ENCODE peak calls at places on chromosomes 2 and 18, in four cellular contexts. U is GM12878, J is HL-60, L is K562. O is an unnamed sample.

GRCh38 chr2:52939250-52939649 is 828.4 kb upstream of the CHAC2 start:
- DNase-seq in J (no peak), U (no peak), L (no peak), O (no peak)

GRCh38 chr2:42116195-42117181 is 52.7 kb upstream of the EML4 start:
- DNase-seq in U (no peak), L (no peak), J (no peak), O (no peak)

GRCh38 chr2:121699421-121700328 is 37.0 kb downstream of the NIFK start:
- DNase-seq in L (peak; percentile 28), J (peak; percentile 96), U (peak; percentile 60), O (peak; percentile 64)

GRCh38 chr2:145158051-145158586 is 638.2 kb upstream of the ZEB2 start:
- DNase-seq in J (peak; percentile 11), L (no peak), U (no peak), O (no peak)

GRCh38 chr2:173978447-173978846 is 13.3 kb upstream of the SP3 start:
- DNase-seq in L (no peak), J (no peak), U (no peak), O (no peak)

GRCh38 chr2:74374509-74375205 is 5.5 kb downstream of the DCTN1 start:
- DNase-seq in J (no peak), L (peak; percentile 90), U (no peak), O (no peak)

GRCh38 chr2:146917430-146918037 is 927.3 kb upstream of the ACVR2A start:
- DNase-seq in L (no peak), U (no peak), J (no peak), O (no peak)

GRCh38 chr18:80253871-80254492 is 6.7 kb upstream of the PARD6G start:
- DNase-seq in U (no peak), J (no peak), L (peak; percentile 42), O (no peak)

GRCh38 chr2:41873102-41873501 is 174.7 kb upstream of the PKDCC start:
- DNase-seq in L (no peak), U (no peak), J (no peak), O (no peak)

GRCh38 chr2:108941767-108942166 is 47.3 kb downstream of the EDAR start:
- DNase-seq in L (no peak), J (no peak), U (no peak), O (no peak)

GRCh38 chr2:80496770-80497169 is 192.2 kb upstream of the LRRTM1 start:
- DNase-seq in L (no peak), J (no peak), U (no peak), O (no peak)

GRCh38 chr2:73258913-73259215 is 24.8 kb downstream of the CCT7 start:
- DNase-seq in U (no peak), L (no peak), J (no peak), O (no peak)

GRCh38 chr18:74153377-74153776 is 5.1 kb downstream of the TIMM21 start:
- DNase-seq in J (no peak), U (no peak), L (no peak), O (no peak)

GRCh38 chr18:44700652-44701051 is 20.0 kb downstream of the SETBP1 start:
- DNase-seq in J (no peak), L (no peak), U (no peak), O (no peak)

GRCh38 chr2:73997813-73998212 is 13.1 kb downstream of the TET3 start:
- DNase-seq in J (no peak), L (no peak), U (no peak), O (no peak)

GRCh38 chr2:88016948-88017779 is 817 bp upstream of the RNU2-63P start:
- DNase-seq in J (peak; percentile 63), U (peak; percentile 16), L (peak; percentile 56), O (peak; percentile 53)

GRCh38 chr2:3522851-3523481 is 3.6 kb upstream of the ADI1 start:
- DNase-seq in L (no peak), J (no peak), U (no peak), O (no peak)

GRCh38 chr2:151575338-151575737 is 158.9 kb downstream of the NEB start:
- DNase-seq in L (no peak), J (no peak), U (no peak), O (no peak)

GRCh38 chr2:211860224-211860623 is 678.4 kb downstream of the ERBB4 start:
- DNase-seq in L (no peak), U (no peak), J (no peak), O (no peak)

GRCh38 chr18:2932247-2933181 is 80.4 kb downstream of the LPIN2 start:
- DNase-seq in J (peak; percentile 70), L (peak; percentile 66), U (peak; percentile 23), O (no peak)

GRCh38 chr2:6828299-6828584 is 37.5 kb downstream of the CMPK2 start:
- DNase-seq in J (no peak), U (no peak), L (no peak), O (no peak)

GRCh38 chr2:72887032-72887835 is at the start of gene SPR:
- DNase-seq in L (peak; percentile 88), U (no peak), J (peak; percentile 46), O (peak; percentile 55)

GRCh38 chr18:30094556-30094955 is 948.0 kb downstream of the DSC3 start:
- DNase-seq in L (no peak), U (no peak), J (no peak), O (no peak)

GRCh38 chr18:62566199-62566598 is 43.4 kb downstream of the ZCCHC2 start:
- DNase-seq in U (no peak), L (no peak), J (peak; percentile 83), O (no peak)

GRCh38 chr2:67389788-67390187 is 7.3 kb upstream of the ETAA1 start:
- DNase-seq in L (no peak), U (no peak), J (no peak), O (no peak)

GRCh38 chr2:152506843-152507242 is 171.9 kb downstream of the FMNL2 start:
- DNase-seq in L (no peak), U (peak; percentile 59), J (no peak), O (no peak)

GRCh38 chr2:151851761-151852160 is 23.5 kb upstream of the ARL5A start:
- DNase-seq in U (no peak), J (no peak), L (no peak), O (no peak)

GRCh38 chr18:35581555-35582309 is at the start of gene GALNT1:
- DNase-seq in U (no peak), L (peak; percentile 74), J (peak; percentile 29), O (no peak)

GRCh38 chr2:240982821-240983281 is 15.6 kb upstream of the SNED1 start:
- DNase-seq in L (no peak), U (no peak), J (no peak), O (no peak)

GRCh38 chr2:159758686-159759085 is 39.3 kb downstream of the CD302 start:
- DNase-seq in L (no peak), U (no peak), J (no peak), O (no peak)

GRCh38 chr18:31040982-31041345 is 1.6 kb downstream of the DSC3 start:
- DNase-seq in U (no peak), L (no peak), J (no peak), O (no peak)

GRCh38 chr2:10449838-10450691 is 1.9 kb upstream of the ODC1 start:
- DNase-seq in U (no peak), L (no peak), J (no peak), O (no peak)

GRCh38 chr2:9213477-9214051 is 7.0 kb downstream of the ASAP2 start:
- DNase-seq in U (no peak), L (no peak), J (no peak), O (no peak)
- TF ChIP-seq SPI1 in U (no peak), L (no peak), J (no peak), O (no peak)

GRCh38 chr2:15432642-15433261 is 128.4 kb downstream of the NBAS start:
- DNase-seq in L (no peak), J (no peak), U (no peak), O (no peak)
- TF ChIP-seq SPI1 in L (no peak), J (no peak), U (no peak), O (no peak)

GRCh38 chr2:38572167-38572566 is 30.6 kb downstream of the HNRNPLL start:
- DNase-seq in U (no peak), L (peak; percentile 22), J (peak; percentile 76), O (no peak)
- TF ChIP-seq SPI1 in U (no peak), L (no peak), J (no peak), O (no peak)

DNA sequence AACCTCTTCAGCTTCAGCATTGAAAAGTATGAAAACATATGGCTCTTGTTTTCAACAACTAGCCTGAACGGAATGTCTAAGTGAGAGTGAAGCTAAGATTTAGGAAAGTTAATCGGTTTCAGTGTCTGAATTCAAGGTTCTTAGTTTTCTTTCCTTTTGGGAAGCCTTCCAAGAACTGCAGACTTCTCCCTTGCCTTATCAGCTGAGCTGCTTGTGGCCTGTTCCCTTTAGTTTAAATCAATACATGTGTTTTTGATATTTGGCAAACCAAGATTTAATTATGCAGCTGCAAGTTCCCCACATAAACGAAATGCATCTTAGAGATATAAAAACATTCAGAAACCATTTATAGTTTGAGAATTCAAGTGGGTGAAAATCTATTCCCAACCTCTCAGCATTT is 274.3 kb upstream of the NRP2 start:
- DNase-seq in J (no peak), U (no peak), L (no peak), O (no peak)
- TF ChIP-seq SPI1 in J (no peak), U (no peak), L (no peak), O (no peak)

DNA sequence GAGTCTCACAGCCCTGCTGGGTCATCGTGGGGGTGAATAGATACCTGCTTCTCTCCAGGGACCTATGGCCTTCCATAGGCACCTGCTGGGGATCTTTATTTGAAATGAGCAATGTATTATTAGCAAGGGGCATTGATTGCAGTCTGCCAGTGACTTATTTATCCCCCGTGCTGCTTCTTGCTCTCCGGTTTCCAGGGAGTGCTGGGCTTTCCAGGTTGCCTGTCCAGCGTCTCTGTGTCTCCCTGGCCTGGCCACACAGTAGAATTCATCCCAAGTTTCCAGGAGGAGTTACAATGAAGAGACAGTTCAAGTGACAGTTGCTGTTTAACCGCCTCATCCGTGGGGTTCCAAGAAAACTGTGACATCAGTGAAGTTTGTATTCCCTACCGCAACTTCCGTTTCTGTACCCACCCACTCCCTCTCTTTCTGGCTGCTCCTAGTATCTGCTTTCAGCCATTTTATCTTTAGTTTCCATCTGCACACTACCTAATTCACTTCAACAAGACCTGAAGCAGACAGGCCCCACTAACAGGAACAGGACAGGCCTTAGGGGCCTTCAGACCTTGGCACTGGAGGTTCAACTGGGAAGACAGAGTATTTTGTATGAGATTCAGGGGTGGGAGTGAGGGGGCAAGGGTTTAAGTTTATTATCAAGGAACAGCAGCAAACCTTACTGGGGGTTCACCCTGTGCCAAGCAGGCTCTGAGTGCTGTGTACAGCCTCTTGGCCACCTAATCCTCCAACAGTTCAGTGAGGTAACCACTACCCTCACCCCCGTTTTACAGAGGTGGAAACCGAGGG is 134.8 kb downstream of the PRKCE start:
- DNase-seq in U (no peak), L (peak; percentile 59), J (no peak), O (no peak)
- TF ChIP-seq SPI1 in U (no peak), L (peak; percentile 9), J (no peak), O (no peak)

GRCh38 chr2:158598856-158599517 is 142.2 kb downstream of the PKP4 start:
- DNase-seq in L (no peak), J (no peak), U (no peak), O (no peak)
- TF ChIP-seq SPI1 in L (no peak), J (no peak), U (no peak), O (no peak)

DNA sequence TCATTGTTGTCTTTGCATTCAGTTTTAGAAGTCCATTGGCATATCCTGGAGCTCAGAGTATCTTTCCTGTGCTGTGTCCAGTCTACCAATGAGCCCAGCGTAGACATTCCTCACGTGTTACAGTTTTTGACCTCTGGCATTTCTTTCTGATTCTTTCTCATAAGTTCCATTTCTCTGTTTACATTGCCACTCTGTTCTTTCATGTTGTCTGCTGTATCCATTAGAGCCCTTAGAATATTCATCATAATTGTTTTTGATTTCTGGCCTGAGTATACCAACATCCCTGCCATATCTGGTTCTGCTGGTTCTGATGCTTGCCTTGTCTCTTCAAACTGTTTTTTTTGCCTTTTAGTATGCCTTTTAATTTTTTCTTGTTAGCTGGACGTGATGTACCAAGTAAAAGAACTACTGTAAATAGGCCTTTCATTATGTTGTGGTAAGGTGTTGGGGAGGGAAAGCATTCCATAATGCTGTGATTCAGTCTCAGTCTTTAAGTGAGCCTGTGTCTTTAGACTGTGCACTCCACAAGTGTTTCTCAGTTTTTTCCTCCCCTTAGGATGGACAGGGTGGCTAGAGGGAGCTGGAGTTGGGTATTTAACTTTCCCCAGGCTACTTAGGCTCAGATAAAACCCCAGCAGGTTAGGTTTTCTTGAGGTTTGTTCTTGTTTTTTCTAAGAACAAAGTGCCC is 35.6 kb downstream of the CEP192 start:
- DNase-seq in U (no peak), J (no peak), L (no peak), O (no peak)
- TF ChIP-seq SPI1 in U (no peak), J (no peak), L (no peak), O (no peak)

O was measured in GM12891.